ENCODE peak calls at places on chromosomes 1 and 21, in seven cellular contexts. F is H1, Z is SK-N-SH, T is T47D, O is K562, A is GM12878, S is HepG2. U is an unnamed sample.

GRCh38 chr1:10903826-10904225 is 107.4 kb upstream of the CASZ1 start:
- DNase-seq in F (no peak), S (no peak), A (no peak), O (no peak), T (no peak), Z (no peak), U (no peak)

GRCh38 chr1:201546093-201546492 is 7.2 kb downstream of the NAV1 start:
- DNase-seq in S (no peak), T (no peak), A (peak; percentile 11), O (no peak), Z (peak; percentile 35), F (no peak), U (peak; percentile 32)

GRCh38 chr21:30463713-30464112 is 16.5 kb downstream of the KRTAP19-1 start:
- DNase-seq in S (no peak), Z (peak; percentile 12), F (no peak), O (no peak), T (no peak), A (no peak), U (no peak)

GRCh38 chr1:173580658-173581057 is 22.2 kb downstream of the SLC9C2 start:
- DNase-seq in T (no peak), A (no peak), Z (no peak), F (no peak), S (no peak), O (no peak), U (no peak)

GRCh38 chr1:6396998-6397397 is 3.4 kb upstream of the ACOT7 start:
- DNase-seq in O (no peak), F (no peak), S (no peak), T (no peak), Z (no peak), A (no peak), U (no peak)

GRCh38 chr21:41228492-41228891 is 60.5 kb downstream of the BACE2 start:
- DNase-seq in O (no peak), A (no peak), S (no peak), Z (no peak), F (no peak), T (no peak), U (no peak)

GRCh38 chr1:153030895-153031294 is at the start of gene SPRR1B:
- DNase-seq in S (no peak), T (no peak), A (no peak), F (no peak), O (no peak), Z (no peak), U (no peak)

GRCh38 chr1:16063226-16063829 is 10.1 kb downstream of the FAM131C start:
- DNase-seq in Z (no peak), T (no peak), S (no peak), F (no peak), A (no peak), O (no peak), U (no peak)

GRCh38 chr1:84632975-84633427 is 57.3 kb downstream of the SSX2IP start:
- DNase-seq in T (no peak), O (peak; percentile 61), Z (no peak), A (no peak), S (no peak), F (no peak), U (peak; percentile 22)

GRCh38 chr1:55359611-55360010 is 144.4 kb upstream of the USP24 start:
- DNase-seq in S (no peak), Z (no peak), A (no peak), O (no peak), F (no peak), T (no peak), U (no peak)

GRCh38 chr1:7402548-7402850 is 368.6 kb upstream of the VAMP3 start:
- DNase-seq in S (no peak), T (no peak), O (no peak), A (no peak), Z (no peak), F (no peak), U (no peak)

DNA sequence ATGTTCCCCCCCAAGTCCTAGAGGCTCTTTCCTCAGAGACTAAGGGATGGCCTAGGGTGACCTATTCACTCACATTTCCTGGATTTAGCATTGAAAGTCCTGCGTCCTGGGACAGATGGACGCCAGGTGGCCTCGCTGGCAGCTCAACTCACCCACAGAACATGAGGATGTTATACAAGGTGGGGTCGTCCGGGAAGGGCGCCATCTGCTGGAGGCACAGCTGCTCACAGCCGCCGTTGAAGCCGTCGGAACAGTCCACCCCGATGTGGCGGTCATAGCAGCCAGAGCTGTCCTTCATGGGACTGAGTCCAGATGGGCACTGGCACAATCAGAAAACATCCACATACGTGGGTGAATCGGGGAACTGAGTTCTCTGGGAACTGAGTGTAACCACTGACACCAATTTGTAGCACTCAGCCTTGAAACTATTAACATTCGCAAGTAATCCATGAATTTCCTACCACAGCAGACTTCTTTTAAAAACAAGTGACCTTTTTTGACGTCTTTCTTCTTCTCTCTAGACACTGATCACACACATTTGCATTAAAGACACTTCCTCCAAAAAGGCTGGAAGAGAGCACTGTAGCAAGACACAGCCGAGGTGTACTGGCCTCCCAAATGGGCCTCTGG is 215.4 kb downstream of the ASTN1 start:
- DNase-seq in O (peak; percentile 85), Z (peak; percentile 49), S (peak; percentile 71), T (peak; percentile 13), F (peak; percentile 80), A (no peak), U (peak; percentile 63)
- TF ChIP-seq JUND in O (no peak), Z (no peak), S (no peak), T (no peak), F (no peak), A (no peak), U (no peak)

GRCh38 chr1:164510435-164510834 is 48.5 kb upstream of the PBX1 start:
- DNase-seq in T (no peak), S (no peak), Z (no peak), A (no peak), O (no peak), F (no peak), U (no peak)

GRCh38 chr1:164498792-164499191 is 60.2 kb upstream of the PBX1 start:
- DNase-seq in Z (no peak), A (no peak), T (no peak), F (no peak), O (no peak), S (no peak), U (no peak)

GRCh38 chr1:164504699-164505098 is 54.3 kb upstream of the PBX1 start:
- DNase-seq in S (no peak), Z (no peak), A (no peak), T (no peak), F (no peak), O (no peak), U (no peak)
- TF ChIP-seq JUND in S (no peak), Z (no peak), A (no peak), T (no peak), F (no peak), O (no peak), U (no peak)

GRCh38 chr1:98276514-98276913 is 355.7 kb upstream of the DPYD start:
- DNase-seq in S (no peak), A (no peak), Z (no peak), T (no peak), O (no peak), F (no peak), U (no peak)

GRCh38 chr1:98278055-98278454 is 357.2 kb upstream of the DPYD start:
- DNase-seq in Z (no peak), S (no peak), O (no peak), A (no peak), F (no peak), T (no peak), U (no peak)

DNA sequence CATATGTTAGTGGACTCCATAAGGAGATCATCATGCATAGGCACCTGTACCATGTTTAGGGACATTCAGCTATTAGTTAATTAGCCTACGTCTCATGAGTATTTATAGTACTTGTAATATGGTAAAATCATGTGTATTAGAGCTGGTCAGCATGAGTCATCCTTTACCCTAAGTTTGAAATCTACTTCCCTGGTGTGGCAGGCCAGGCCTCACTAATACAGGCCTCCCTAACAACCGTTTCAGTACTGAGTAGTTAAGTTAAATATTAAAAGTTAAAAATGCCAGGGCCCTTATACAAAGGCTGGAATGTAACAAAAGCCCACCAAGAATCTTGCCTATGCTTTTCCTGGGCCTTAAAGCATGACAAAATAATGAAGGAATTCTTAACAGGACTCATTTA is 356.3 kb upstream of the DPYD start:
- DNase-seq in S (no peak), Z (no peak), O (no peak), T (no peak), A (no peak), F (no peak), U (no peak)
- TF ChIP-seq JUND in S (no peak), Z (peak; percentile 41), O (no peak), T (no peak), A (no peak), F (peak; percentile 21), U (no peak)

DNA sequence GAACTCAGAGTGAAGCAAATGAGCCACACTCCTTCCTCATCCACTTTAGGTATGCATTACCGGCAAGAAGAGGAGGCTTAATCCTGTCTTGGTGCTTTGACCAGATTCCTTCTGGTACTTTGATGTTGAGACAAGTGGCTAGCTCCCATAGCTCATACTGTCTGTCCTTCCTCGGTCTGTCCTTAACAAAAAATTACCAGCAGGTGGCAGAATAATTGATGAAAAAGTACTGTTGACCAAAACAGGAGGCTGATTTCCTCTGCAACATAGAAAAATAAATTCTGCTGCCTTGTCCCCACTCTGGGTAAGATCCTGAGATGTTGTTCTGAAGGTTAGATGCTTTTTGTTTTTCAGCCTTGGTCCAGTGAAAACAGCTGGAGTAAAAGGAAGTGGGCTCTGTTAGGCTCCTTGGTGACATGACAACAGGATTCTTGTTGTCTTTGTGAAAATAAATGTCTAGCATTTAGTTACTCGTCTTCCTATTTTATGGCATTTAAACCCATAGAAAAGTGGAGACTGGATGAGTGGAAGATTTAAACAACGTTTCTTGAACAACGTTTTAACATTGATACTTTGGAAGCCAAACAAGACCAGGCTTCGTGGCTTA is 11.2 kb upstream of the HJV start:
- DNase-seq in O (peak; percentile 75), T (no peak), F (no peak), Z (peak; percentile 47), S (peak; percentile 59), A (peak; percentile 23), U (peak; percentile 48)
- TF ChIP-seq JUND in O (no peak), T (no peak), F (no peak), Z (no peak), S (no peak), A (no peak), U (no peak)

U was measured in HCT116.